ENCODE peak calls at places on chromosome 5, in seven cellular contexts. T is mesendoderm, P is IMR-90, M is H9, Y is mesenchymal stem cell, B is trophoblast cell, U is H1. Q is an unnamed sample.

GRCh38 chr5:127186657-127187056 is 103.9 kb upstream of the MEGF10 start:
- DNase-seq in T (peak), P (no peak), M (no peak), Y (peak), B (no peak), U (no peak), Q (no peak)

GRCh38 chr5:55868846-55869245 is 17.7 kb downstream of the IL31RA start:
- DNase-seq in T (no peak), P (peak), M (no peak), Y (peak), B (peak), U (no peak), Q (no peak)

GRCh38 chr5:71778678-71779276 is 59.7 kb downstream of the CARTPT start:
- DNase-seq in T (peak), P (peak), M (no peak), Y (peak), B (no peak), U (no peak), Q (peak)

GRCh38 chr5:12119657-12120056 is 215.4 kb upstream of the CTNND2 start:
- DNase-seq in T (peak), P (no peak), M (no peak), Y (no peak), B (no peak), U (no peak), Q (no peak)

GRCh38 chr5:165627548-165628170 is 2122.2 kb downstream of the MAT2B start:
- DNase-seq in T (no peak), P (peak), M (no peak), Y (peak), B (no peak), U (no peak), Q (no peak)

GRCh38 chr5:82335807-82336206 is 57.7 kb upstream of the RPS23 start:
- DNase-seq in T (no peak), P (peak), M (no peak), Y (peak), B (no peak), U (no peak), Q (no peak)

GRCh38 chr5:149470942-149471341 is 80.3 kb downstream of the CSNK1A1 start:
- DNase-seq in T (no peak), P (no peak), M (no peak), Y (no peak), B (no peak), U (no peak), Q (no peak)

GRCh38 chr5:59542841-59543825 is 350.4 kb downstream of the PDE4D start:
- DNase-seq in T (no peak), P (no peak), M (no peak), Y (peak), B (no peak), U (no peak), Q (no peak)

GRCh38 chr5:137635521-137635921 is 100.4 kb downstream of the KLHL3 start:
- DNase-seq in T (peak), P (peak), M (no peak), Y (no peak), B (no peak), U (no peak), Q (no peak)

GRCh38 chr5:33679791-33680190 is 212.0 kb downstream of the ADAMTS12 start:
- DNase-seq in T (no peak), P (peak), M (no peak), Y (peak), B (no peak), U (no peak), Q (no peak)

GRCh38 chr5:5432020-5432707 is 9.7 kb downstream of the ICE1 start:
- DNase-seq in T (no peak), P (peak), M (no peak), Y (peak), B (no peak), U (no peak), Q (no peak)

GRCh38 chr5:84487963-84488362 is 103.3 kb upstream of the EDIL3 start:
- DNase-seq in T (no peak), P (peak), M (no peak), Y (peak), B (peak), U (no peak), Q (no peak)

GRCh38 chr5:668299-668995 is 24.7 kb downstream of the TPPP start:
- DNase-seq in T (no peak), P (no peak), M (no peak), Y (peak), B (no peak), U (no peak), Q (no peak)

GRCh38 chr5:72063219-72063819 is 44.0 kb upstream of the MAP1B start:
- DNase-seq in T (peak), P (peak), M (peak), Y (peak), B (no peak), U (no peak), Q (peak)

DNA sequence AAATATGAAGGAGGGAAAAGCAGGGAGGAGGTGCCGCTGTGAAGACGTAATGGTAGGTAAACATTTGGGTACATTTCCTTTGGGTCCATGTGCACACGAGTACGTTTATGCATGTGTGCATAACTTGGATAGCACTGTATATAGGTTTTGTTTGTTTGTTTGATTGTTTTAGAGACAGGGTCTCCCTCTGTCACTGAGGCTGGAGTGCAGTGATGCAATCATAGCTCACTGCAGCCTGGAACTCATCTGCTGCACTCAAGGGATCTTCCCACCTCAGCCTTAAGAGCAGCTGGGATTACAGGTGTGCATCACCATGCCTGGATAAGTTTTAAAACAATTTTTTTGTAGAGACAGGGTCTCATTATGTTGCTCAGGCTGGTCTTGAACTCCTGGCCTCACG is 94.0 kb downstream of the THBS4 start:
- DNase-seq in T (no peak), P (no peak), M (no peak), Y (no peak), B (no peak), U (no peak), Q (no peak)
- H3K27ac ChIP-seq in T (no peak), P (no peak), M (no peak), Y (no peak), B (peak), U (no peak), Q (no peak)

GRCh38 chr5:171580506-171581265 is 161.2 kb downstream of the FGF18 start:
- DNase-seq in T (no peak), P (peak), M (no peak), Y (peak), B (no peak), U (no peak), Q (no peak)
- H3K23ac ChIP-seq in T (no peak), P (no peak), M (no peak), Y (no peak), B (no peak), U (no peak), Q (no peak)

GRCh38 chr5:151772868-151773561 is 1.3 kb downstream of the G3BP1 start:
- DNase-seq in T (no peak), P (peak), M (no peak), Y (peak), B (peak), U (no peak), Q (no peak)

GRCh38 chr5:151771259-151772028 is at the start of gene G3BP1:
- DNase-seq in T (peak), P (peak), M (peak), Y (peak), B (peak), U (peak), Q (peak)

GRCh38 chr5:151772029-151772867 is 494 bp downstream of the G3BP1 start:
- DNase-seq in T (peak), P (no peak), M (peak), Y (peak), B (peak), U (no peak), Q (peak)

GRCh38 chr5:151775025-151775606 is 3.4 kb downstream of the G3BP1 start:
- DNase-seq in T (no peak), P (no peak), M (no peak), Y (no peak), B (no peak), U (no peak), Q (no peak)

DNA sequence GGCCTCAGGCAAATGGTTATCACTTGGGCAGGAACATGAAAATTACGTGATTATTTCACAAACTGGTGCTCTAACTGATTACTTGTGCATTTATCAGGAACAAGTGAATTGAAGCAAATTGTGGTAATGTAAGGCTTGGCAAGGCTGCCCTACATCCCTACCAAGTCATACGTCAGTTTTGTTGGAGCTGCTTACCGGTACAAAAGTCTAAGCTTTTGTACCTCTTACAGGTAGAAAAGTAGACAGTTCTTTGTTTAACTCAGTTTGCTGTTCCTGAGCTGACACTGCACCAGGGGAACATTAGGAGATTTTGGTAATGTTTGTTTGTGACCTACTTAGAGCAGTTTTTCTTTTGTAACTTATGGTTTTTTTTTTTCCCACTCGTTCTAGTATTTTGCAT is 2.2 kb downstream of the G3BP1 start:
- DNase-seq in T (no peak), P (no peak), M (no peak), Y (no peak), B (no peak), U (no peak), Q (no peak)
- H3K27ac ChIP-seq in T (no peak), P (no peak), M (no peak), Y (no peak), B (no peak), U (no peak), Q (no peak)

DNA sequence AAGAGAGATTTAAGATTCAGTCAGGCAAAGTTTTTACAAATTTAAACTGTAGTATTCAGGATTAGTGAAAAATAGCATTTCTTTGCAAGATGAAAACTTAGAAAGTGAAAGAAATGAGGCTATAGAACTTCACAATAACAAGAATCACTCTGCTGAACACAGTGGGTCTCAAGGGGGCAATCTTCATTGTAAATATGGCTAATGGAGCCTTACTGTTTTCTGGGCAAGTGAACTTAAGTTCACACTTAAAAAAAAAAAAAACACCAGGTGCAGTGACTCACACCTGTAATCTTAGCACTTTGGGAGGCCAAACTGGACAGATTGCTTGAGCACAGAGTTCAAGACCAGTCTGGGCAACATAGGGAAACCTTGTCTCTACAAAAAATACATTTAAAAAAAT is 175.9 kb upstream of the SNX2 start:
- DNase-seq in T (no peak), P (no peak), M (no peak), Y (no peak), B (no peak), U (no peak), Q (no peak)
- H3K23ac ChIP-seq in T (no peak), P (no peak), M (no peak), Y (no peak), B (no peak), U (no peak), Q (no peak)

DNA sequence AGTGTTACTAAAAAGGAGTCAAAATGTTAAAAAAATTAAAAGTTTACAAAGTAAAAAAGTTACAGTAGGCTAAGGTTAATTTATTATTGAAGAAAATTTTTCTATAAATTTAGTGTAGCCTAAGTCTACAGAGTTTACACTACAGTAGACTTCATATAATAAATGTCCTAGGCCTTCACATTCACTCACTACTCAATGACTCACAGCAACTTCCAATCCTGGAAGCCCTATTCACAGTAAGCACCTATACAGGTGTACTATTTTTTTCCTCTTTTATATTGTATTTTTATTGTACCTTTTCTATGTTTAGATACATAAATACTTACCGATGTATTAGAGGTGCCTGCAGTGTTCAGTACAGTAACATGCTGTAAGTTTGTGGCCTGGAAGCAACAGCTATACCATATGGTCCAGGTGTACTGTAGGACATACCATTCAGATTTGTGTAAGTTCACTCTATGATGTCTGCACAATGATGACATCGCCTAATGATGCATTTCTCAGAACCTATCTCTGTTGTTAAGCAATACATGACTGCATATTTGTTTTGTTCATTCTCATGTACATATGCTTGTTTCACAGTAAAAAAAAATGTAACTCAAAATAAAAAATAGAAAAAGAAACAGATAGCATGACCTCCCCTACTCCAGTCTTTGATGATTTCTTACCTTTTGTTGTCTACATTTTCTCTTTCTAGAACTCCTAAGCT is 64.7 kb downstream of the NR3C1 start:
- DNase-seq in T (no peak), P (peak), M (no peak), Y (peak), B (peak), U (no peak), Q (no peak)
- H3K27ac ChIP-seq in T (no peak), P (no peak), M (no peak), Y (no peak), B (no peak), U (no peak), Q (no peak)

GRCh38 chr5:62372600-62372999 is 31.1 kb downstream of the DIMT1 start:
- DNase-seq in T (no peak), P (no peak), M (no peak), Y (no peak), B (no peak), U (no peak), Q (no peak)

GRCh38 chr5:62374090-62374489 is 29.6 kb downstream of the DIMT1 start:
- DNase-seq in T (no peak), P (no peak), M (no peak), Y (no peak), B (no peak), U (no peak), Q (no peak)

GRCh38 chr5:62371409-62371808 is 32.3 kb downstream of the DIMT1 start:
- DNase-seq in T (no peak), P (peak), M (no peak), Y (no peak), B (no peak), U (no peak), Q (no peak)

GRCh38 chr5:62375627-62376026 is 28.1 kb downstream of the DIMT1 start:
- DNase-seq in T (no peak), P (no peak), M (no peak), Y (no peak), B (no peak), U (no peak), Q (no peak)

DNA sequence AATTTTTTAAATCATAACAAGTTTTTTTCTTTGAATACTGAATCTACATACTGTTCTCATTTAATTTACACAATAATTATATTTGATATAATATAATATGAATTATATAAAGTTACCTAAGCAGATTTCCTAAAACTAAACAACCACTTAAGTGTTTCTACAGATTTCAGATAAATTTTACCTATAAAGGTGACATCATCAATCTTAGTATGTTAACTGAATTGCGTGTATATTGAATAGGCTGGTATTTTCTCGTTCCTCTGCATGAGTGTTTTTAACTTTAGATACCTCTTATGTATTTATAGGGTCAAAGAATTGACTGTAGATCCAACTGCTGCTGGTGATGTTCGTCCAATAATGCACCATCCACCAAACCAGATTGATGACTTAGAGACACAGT is 30.3 kb downstream of the DIMT1 start:
- DNase-seq in T (no peak), P (no peak), M (no peak), Y (no peak), B (no peak), U (no peak), Q (no peak)
- H3K23ac ChIP-seq in T (no peak), P (no peak), M (no peak), Y (no peak), B (no peak), U (no peak), Q (no peak)

DNA sequence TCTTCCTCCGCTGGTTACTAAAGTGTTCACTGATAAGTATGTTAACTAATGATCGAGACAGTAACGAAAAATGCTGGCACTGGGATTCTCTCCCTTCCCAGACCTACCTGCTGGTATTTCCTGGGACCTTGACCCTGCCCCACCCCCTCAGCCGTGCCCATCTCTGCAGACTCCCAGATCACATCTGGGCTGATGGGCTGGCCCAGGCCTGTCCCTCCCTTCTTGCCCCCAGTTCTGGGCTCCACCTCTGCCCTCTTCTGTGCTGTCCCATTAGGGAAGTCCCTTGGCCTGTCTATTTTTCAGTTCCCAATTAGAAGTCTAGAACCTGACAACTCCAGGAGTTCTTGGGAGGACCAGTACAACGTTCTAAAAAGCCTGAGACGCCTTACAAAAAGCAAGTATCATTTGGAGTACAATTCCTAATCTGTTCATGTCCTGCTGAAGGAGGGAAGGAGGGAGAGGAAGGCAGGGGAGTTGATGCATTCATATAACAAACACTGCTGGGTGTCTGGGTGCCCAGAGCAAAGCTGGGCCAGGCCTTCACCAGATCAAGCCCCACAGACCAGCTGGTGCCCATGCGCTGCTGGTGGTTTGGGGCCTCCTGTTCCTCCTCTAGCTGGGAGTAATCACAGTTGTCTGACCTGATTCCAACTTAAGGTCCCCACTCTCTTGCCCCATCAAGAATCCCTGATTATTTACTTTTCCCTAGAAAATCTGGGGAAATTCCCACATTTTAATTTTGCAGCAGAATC is 47.1 kb downstream of the NEURL1B start:
- DNase-seq in T (no peak), P (no peak), M (no peak), Y (no peak), B (no peak), U (no peak), Q (no peak)
- H3K27ac ChIP-seq in T (no peak), P (no peak), M (no peak), Y (no peak), B (peak), U (no peak), Q (no peak)

GRCh38 chr5:136073714-136074113 is 44.9 kb downstream of the TGFBI start:
- DNase-seq in T (no peak), P (no peak), M (no peak), Y (no peak), B (no peak), U (no peak), Q (no peak)
- H3K23ac ChIP-seq in T (no peak), P (no peak), M (no peak), Y (no peak), B (no peak), U (no peak), Q (no peak)

DNA sequence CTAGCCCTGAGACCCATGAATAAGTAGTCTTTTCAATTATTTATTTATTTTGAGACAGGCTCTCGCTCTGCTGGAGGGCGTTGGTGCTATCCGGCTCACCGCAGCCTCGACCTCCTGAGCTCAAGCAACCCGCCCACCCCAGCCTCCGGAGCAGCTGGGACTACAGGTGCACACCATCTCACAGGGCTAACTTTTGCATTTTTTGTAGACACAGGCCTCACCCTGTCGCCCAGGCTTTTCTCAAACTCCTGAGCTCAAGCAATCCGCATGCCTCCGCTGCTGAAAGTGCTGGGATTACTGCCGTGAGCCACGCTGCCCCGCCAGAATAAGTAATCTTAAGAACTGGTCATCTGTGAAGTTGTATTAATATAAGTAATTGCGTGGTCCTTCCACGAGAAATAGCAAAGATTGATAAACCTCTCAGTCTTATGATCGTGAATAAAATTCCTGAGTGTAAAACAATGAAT is 1.6 kb downstream of the ANXA2R start:
- DNase-seq in T (peak), P (peak), M (peak), Y (peak), B (no peak), U (no peak), Q (no peak)
- H3K27ac ChIP-seq in T (no peak), P (peak), M (no peak), Y (no peak), B (no peak), U (no peak), Q (no peak)